ENCODE peak calls at places on chromosome 22, in ten cellular contexts. W is pancreas; O is cardiac muscle cell; Q is GM23338; M is trophoblast cell; A is effector memory CD4-positive, alpha-beta T cell; F is tibial nerve; T is Caco-2; B is PC-3; X is PC-9. U is an unnamed sample. For H3K4me1, the result is how much of the 10 kb centered on the place peaks cover.

GRCh38 chr22:46256358-46256958 is 6.4 kb upstream of the CDPF1 start:
- DNase-seq in B (peak), T (no peak), W (no peak), X (no peak), A (no peak), F (no peak), Q (no peak), M (no peak), O (no peak), U (no peak)

GRCh38 chr22:48494968-48495750 is 1332.5 kb downstream of the BRD1 start:
- DNase-seq in X (peak), A (no peak), Q (no peak), T (no peak), O (no peak), B (no peak), F (no peak), W (peak), M (no peak), U (no peak)

GRCh38 chr22:42202669-42203068 is 67.8 kb downstream of the TCF20 start:
- DNase-seq in F (no peak), M (no peak), W (no peak), O (no peak), T (no peak), X (no peak), Q (no peak), B (no peak), A (peak), U (no peak)

GRCh38 chr22:46362221-46362933 is 26.9 kb downstream of the TRMU start:
- DNase-seq in M (no peak), W (peak), A (no peak), T (no peak), X (no peak), O (no peak), Q (no peak), F (no peak), B (no peak), U (no peak)

GRCh38 chr22:24187731-24188644 is 6.7 kb downstream of the SUSD2 start:
- DNase-seq in Q (no peak), B (no peak), F (no peak), A (no peak), X (no peak), W (peak), O (no peak), M (no peak), T (no peak), U (no peak)

GRCh38 chr22:27746918-27747317 is 54.6 kb downstream of the MN1 start:
- DNase-seq in X (no peak), B (no peak), F (no peak), M (no peak), W (no peak), O (no peak), T (no peak), A (no peak), Q (no peak), U (no peak)

GRCh38 chr22:25172153-25172552 is 27.5 kb upstream of the CRYBB3 start:
- DNase-seq in Q (no peak), M (no peak), W (no peak), X (no peak), O (no peak), B (peak), A (no peak), T (peak), F (no peak), U (no peak)

GRCh38 chr22:17773606-17774205 is 563 bp downstream of the BID start:
- DNase-seq in B (peak), O (peak), Q (peak), W (peak), M (peak), A (peak), X (peak), T (peak), F (no peak), U (no peak)

GRCh38 chr22:36104435-36104834 is 56.1 kb downstream of the APOL3 start:
- DNase-seq in A (no peak), B (no peak), X (no peak), W (no peak), F (no peak), M (peak), O (no peak), Q (peak), T (no peak), U (no peak)

GRCh38 chr22:27534720-27535125 is 266.8 kb downstream of the MN1 start:
- DNase-seq in T (no peak), A (no peak), W (no peak), X (no peak), M (peak), Q (no peak), O (no peak), B (no peak), F (no peak), U (no peak)

DNA sequence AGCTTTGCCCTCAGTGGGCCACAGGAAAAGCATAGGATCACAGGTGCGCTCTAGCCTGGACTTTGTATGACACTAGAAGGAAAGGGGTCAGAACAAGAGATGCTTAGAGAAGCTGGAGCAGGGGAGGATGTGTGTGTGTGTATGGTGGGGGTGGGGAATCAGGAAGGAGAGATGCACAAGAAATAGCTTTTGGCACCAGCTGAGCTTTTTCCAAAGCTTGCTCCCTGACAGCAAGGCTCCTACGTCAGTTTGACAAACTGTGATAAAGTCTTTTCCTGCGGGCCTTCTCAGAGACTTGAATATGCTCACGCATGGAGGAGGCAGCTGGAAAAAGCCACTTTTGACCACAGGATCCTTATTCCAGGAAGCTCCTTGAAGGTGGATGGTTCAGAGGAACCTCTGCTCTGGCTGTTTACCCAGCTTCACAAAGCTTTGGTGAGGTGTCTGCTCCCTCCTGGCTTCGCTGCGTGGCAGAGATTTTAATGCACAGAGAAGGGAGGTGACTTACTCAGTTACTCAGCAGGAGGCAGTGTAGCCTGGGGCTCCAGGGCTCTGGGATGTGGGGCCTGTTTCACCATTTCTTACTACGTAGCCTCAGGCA is 3.9 kb downstream of the CDC42EP1 start:
- DNase-seq in B (no peak), Q (no peak), W (no peak), M (peak), X (no peak), O (no peak), F (no peak), A (no peak), T (no peak), U (no peak)
- H3K4me1 ChIP-seq in B (half or more), Q (under half), W (half or more), M (half or more), X (half or more), O (under half), F (half or more), A (under half), T (half or more), U (under half)

GRCh38 chr22:32844251-32844650 is 42.7 kb downstream of the TIMP3 start:
- DNase-seq in F (no peak), Q (no peak), T (no peak), O (no peak), X (no peak), W (no peak), A (no peak), B (no peak), M (no peak), U (no peak)

GRCh38 chr22:32843300-32843699 is 41.8 kb downstream of the TIMP3 start:
- DNase-seq in B (no peak), O (no peak), X (no peak), W (no peak), T (no peak), A (no peak), M (no peak), Q (no peak), F (no peak), U (no peak)

GRCh38 chr22:32839776-32840571 is 38.5 kb downstream of the TIMP3 start:
- DNase-seq in X (no peak), O (no peak), F (no peak), M (no peak), T (no peak), B (no peak), A (no peak), Q (no peak), W (no peak), U (no peak)

GRCh38 chr22:32841175-32841574 is 39.7 kb downstream of the TIMP3 start:
- DNase-seq in O (no peak), M (no peak), B (no peak), Q (no peak), A (no peak), T (no peak), X (no peak), W (no peak), F (no peak), U (no peak)

GRCh38 chr22:32842486-32842885 is 41.0 kb downstream of the TIMP3 start:
- DNase-seq in X (no peak), T (no peak), B (no peak), W (no peak), Q (no peak), A (no peak), M (no peak), F (no peak), O (no peak), U (no peak)
- H3K4me1 ChIP-seq in X (under half), T (under half), B (under half), W (under half), Q (under half), A (under half), M (under half), F (under half), O (under half), U (under half)

GRCh38 chr22:19438286-19438685 is 5.9 kb downstream of the MRPL40 start:
- DNase-seq in X (no peak), O (no peak), T (no peak), Q (no peak), W (no peak), F (no peak), B (no peak), M (no peak), A (no peak), U (no peak)

GRCh38 chr22:19443544-19444211 is 3.8 kb downstream of the C22orf39 start:
- DNase-seq in T (no peak), M (no peak), W (no peak), O (no peak), F (no peak), B (no peak), A (no peak), X (no peak), Q (no peak), U (no peak)

GRCh38 chr22:19434829-19435580 is 2.7 kb downstream of the MRPL40 start:
- DNase-seq in Q (no peak), A (no peak), X (no peak), W (no peak), T (no peak), M (no peak), O (no peak), F (no peak), B (no peak), U (no peak)

GRCh38 chr22:19442166-19442565 is 5.3 kb downstream of the C22orf39 start:
- DNase-seq in A (no peak), M (no peak), O (no peak), Q (no peak), T (no peak), W (no peak), F (no peak), X (no peak), B (no peak), U (no peak)

DNA sequence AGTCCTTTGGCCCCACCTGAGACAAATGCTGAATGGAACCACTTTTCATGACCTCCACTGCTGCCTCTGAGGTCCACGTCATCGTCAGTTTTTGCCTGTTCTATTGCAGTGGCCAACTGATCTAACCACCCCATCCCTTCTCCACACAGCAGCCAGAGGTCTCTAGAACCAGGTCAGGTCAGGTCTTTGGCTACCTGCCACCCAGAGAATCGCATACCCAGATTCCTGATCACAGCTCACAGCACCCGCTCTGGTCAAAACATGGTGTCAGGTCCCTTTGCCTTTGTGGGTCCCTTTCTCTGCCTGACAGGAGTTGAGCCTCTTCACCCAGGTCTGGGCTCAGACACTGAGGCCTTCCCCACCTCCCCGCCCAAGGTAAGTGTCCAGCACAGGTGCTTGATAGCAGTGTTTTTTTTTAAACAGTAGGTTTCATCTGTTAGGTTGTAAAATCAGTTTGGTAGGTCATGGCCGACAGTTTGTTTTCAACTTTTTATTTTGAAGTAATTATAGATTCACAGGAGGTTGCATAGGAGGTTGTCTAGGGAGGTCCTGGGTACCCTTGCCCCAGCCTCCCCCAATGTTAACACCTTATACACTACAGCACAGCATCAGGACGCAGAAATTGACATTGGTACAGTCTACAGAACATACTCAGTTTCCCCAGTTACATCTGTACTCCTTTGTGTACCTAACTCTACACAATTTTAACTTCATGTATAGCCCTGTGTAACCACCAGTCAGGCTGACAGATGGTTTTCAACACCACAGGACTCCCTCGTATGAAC is 6.9 kb downstream of the C22orf39 start:
- DNase-seq in B (no peak), A (no peak), M (no peak), Q (no peak), X (no peak), F (no peak), O (no peak), T (no peak), W (no peak), U (no peak)
- H3K4me1 ChIP-seq in B (under half), A (under half), M (under half), Q (under half), X (under half), F (under half), O (under half), T (under half), W (under half), U (under half)

GRCh38 chr22:30260276-30260675 is 6.4 kb downstream of the OSM start:
- DNase-seq in F (no peak), W (peak), X (no peak), T (no peak), M (no peak), B (no peak), O (no peak), Q (no peak), A (no peak), U (no peak)
- H3K4me1 ChIP-seq in F (under half), W (under half), X (half or more), T (under half), M (under half), B (under half), O (under half), Q (under half), A (under half), U (under half)

DNA sequence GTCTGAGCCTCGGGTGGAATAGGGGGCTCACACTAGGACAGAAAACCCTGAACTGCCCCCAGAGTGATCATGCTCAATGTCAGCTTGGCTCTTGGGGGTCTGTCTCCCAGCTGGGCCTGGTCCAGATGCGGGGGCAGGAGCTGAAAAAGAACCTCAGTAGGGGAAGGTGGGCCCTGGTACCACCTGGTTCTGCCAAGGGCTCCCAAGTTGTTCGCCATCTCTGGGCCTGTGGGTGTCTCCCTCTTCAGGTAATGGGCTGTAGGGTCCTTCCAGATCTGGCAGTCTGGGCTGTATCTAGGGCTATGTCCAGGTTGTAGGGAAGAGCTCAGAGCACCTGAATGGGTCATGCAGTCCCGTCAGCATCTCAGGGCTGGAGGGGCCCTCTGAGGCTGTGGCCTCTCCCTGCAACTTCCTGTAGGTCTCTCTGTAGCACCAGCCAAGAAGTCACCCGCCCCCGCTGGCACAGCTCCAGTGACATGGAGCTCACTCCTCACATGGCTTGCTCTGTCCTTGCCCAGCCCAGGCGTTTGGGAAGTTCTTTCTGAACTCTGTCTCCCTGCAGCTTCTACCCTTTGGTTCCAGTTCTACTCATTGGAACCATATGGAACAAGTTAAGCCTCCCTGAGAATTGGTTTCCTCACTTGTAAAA is 33.0 kb upstream of the SOX10 start:
- DNase-seq in A (no peak), X (no peak), T (no peak), B (no peak), O (no peak), W (no peak), F (peak), Q (no peak), M (peak), U (peak)
- H3K4me1 ChIP-seq in A (under half), X (under half), T (under half), B (under half), O (under half), W (under half), F (under half), Q (under half), M (under half), U (under half)